ENCODE peak calls at places on chromosome 1, in nine cellular contexts. P is midbrain; J is AG08396; U is putamen; E is left cardiac atrium; X is head of caudate nucleus; O is Jurkat, Clone E6-1; W is skeletal muscle cell; F is cardiac fibroblast. T is an unnamed sample.

GRCh38 chr1:115781343-115781742 is 12.8 kb upstream of the CASQ2 start:
- DNase-seq in O (no peak), P (no peak), X (no peak), E (no peak), F (peak), J (no peak), U (no peak), W (peak), T (peak)

GRCh38 chr1:22117851-22118250 is 25.0 kb downstream of the WNT4 start:
- DNase-seq in E (peak), J (no peak), W (no peak), F (no peak), P (no peak), O (no peak), U (no peak), X (peak), T (peak)

GRCh38 chr1:110488867-110489266 is 30.1 kb downstream of the KCNA10 start:
- DNase-seq in F (no peak), J (no peak), X (no peak), P (no peak), W (no peak), E (no peak), O (no peak), U (no peak), T (no peak)

GRCh38 chr1:156885904-156886355 is 7.6 kb upstream of the PEAR1 start:
- DNase-seq in X (no peak), F (no peak), W (no peak), O (no peak), U (no peak), P (no peak), E (no peak), J (no peak), T (no peak)

GRCh38 chr1:110597966-110598365 is 8.2 kb downstream of the KCNA2 start:
- DNase-seq in F (no peak), W (no peak), E (no peak), O (no peak), P (no peak), U (no peak), X (no peak), J (no peak), T (no peak)

GRCh38 chr1:202105571-202106339 is 17.0 kb upstream of the GPR37L1 start:
- DNase-seq in O (no peak), J (no peak), F (peak), X (no peak), W (no peak), P (no peak), U (no peak), E (peak), T (peak)

GRCh38 chr1:23619299-23620188 is 60.2 kb upstream of the ID3 start:
- DNase-seq in X (no peak), P (no peak), F (no peak), W (no peak), O (peak), U (no peak), E (peak), J (peak), T (peak)

GRCh38 chr1:228011721-228012311 is 5.0 kb downstream of the WNT3A start:
- DNase-seq in F (no peak), E (no peak), W (no peak), J (no peak), X (no peak), O (no peak), P (no peak), U (no peak), T (no peak)

GRCh38 chr1:220826729-220827128 is 40.0 kb downstream of the MTARC1 start:
- DNase-seq in U (no peak), P (no peak), W (no peak), J (no peak), F (no peak), E (no peak), X (no peak), O (no peak), T (no peak)

T was measured in astrocyte.